ENCODE peak calls at places on chromosome X, in four cellular contexts. H is endothelial cell, Z is neural progenitor cell, D is uterus. I is an unnamed sample.

GRCh38 chrX:24231169-24231568 is 81.6 kb downstream of the ZFX start:
- DNase-seq in Z (no peak), H (no peak), D (no peak), I (no peak)

GRCh38 chrX:76064825-76065224 is 108.0 kb upstream of the PBDC1 start:
- DNase-seq in H (no peak), D (no peak), Z (no peak), I (no peak)

GRCh38 chrX:2692221-2693122 is 1.4 kb downstream of the CD99 start:
- DNase-seq in Z (peak; percentile 39), D (no peak), H (peak; percentile 24), I (peak; percentile 39)

GRCh38 chrX:5617666-5618065 is 611.0 kb downstream of the NLGN4X start:
- DNase-seq in Z (no peak), H (no peak), D (no peak), I (no peak)

GRCh38 chrX:21838937-21839333 is 482 bp upstream of the MBTPS2 start:
- DNase-seq in H (no peak), Z (no peak), D (no peak), I (no peak)

GRCh38 chrX:25066131-25066530 is 50.4 kb upstream of the ARX start:
- DNase-seq in D (no peak), H (no peak), Z (no peak), I (no peak)

GRCh38 chrX:45849261-45849660 is 648.6 kb upstream of the DIPK2B start:
- DNase-seq in H (no peak), Z (peak; percentile 32), D (no peak), I (no peak)

GRCh38 chrX:151416521-151417048 is 19.6 kb downstream of the VMA21 start:
- DNase-seq in Z (no peak), H (no peak), D (no peak), I (no peak)

GRCh38 chrX:30301203-30301602 is 8.0 kb downstream of the NR0B1 start:
- DNase-seq in D (no peak), Z (no peak), H (no peak), I (no peak)

GRCh38 chrX:74377282-74377681 is 44.0 kb upstream of the SLC16A2 start:
- DNase-seq in Z (no peak), H (no peak), D (no peak), I (no peak)

GRCh38 chrX:106684207-106684606 is 42.3 kb upstream of the RNF128 start:
- DNase-seq in D (no peak), Z (no peak), H (no peak), I (no peak)

GRCh38 chrX:9257718-9258117 is 207.1 kb upstream of the TBL1X start:
- DNase-seq in Z (no peak), D (no peak), H (no peak), I (no peak)

GRCh38 chrX:17005712-17006372 is 59.4 kb downstream of the REPS2 start:
- DNase-seq in Z (no peak), D (no peak), H (no peak), I (no peak)

GRCh38 chrX:39894626-39895025 is 203.1 kb downstream of the BCOR start:
- DNase-seq in Z (no peak), H (peak; percentile 7), D (no peak), I (no peak)

GRCh38 chrX:131728295-131729145 is 184.6 kb downstream of the OR13H1 start:
- DNase-seq in H (no peak), Z (no peak), D (peak; percentile 81), I (no peak)

GRCh38 chrX:1521459-1521956 is 15.5 kb downstream of the P2RY8 start:
- DNase-seq in H (no peak), Z (no peak), D (no peak), I (no peak)

GRCh38 chrX:119512145-119512800 is 44.0 kb downstream of the SLC25A5 start:
- DNase-seq in Z (peak; percentile 82), H (peak; percentile 50), D (peak; percentile 17), I (peak; percentile 39)

GRCh38 chrX:15873566-15873965 is 19.0 kb upstream of the AP1S2 start:
- DNase-seq in H (no peak), D (no peak), Z (no peak), I (no peak)

GRCh38 chrX:15815779-15816452 is 25.6 kb downstream of the ZRSR2 start:
- DNase-seq in D (no peak), H (peak; percentile 8), Z (peak; percentile 66), I (no peak)

GRCh38 chrX:154486052-154486395 is 391 bp downstream of the UBL4A start:
- DNase-seq in H (no peak), D (peak; percentile 49), Z (no peak), I (peak; percentile 8)

GRCh38 chrX:118522230-118522926 is 26.8 kb downstream of the DOCK11 start:
- DNase-seq in D (no peak), Z (no peak), H (no peak), I (no peak)

GRCh38 chrX:2697741-2698294 is 6.7 kb downstream of the CD99 start:
- DNase-seq in D (no peak), Z (no peak), H (no peak), I (no peak)

GRCh38 chrX:16743604-16744325 is 24.4 kb downstream of the SYAP1 start:
- DNase-seq in Z (no peak), H (no peak), D (no peak), I (no peak)

GRCh38 chrX:21806691-21807090 is 32.7 kb upstream of the MBTPS2 start:
- DNase-seq in H (no peak), D (no peak), Z (no peak), I (no peak)

GRCh38 chrX:53078943-53079342 is 3.2 kb upstream of the TSPYL2 start:
- DNase-seq in H (no peak), Z (no peak), D (no peak), I (no peak)

GRCh38 chrX:141341341-141341740 is 99.0 kb upstream of the SPANXC start:
- DNase-seq in Z (no peak), D (no peak), H (no peak), I (no peak)

GRCh38 chrX:129493643-129494042 is 29.6 kb downstream of the SMARCA1 start:
- DNase-seq in H (no peak), Z (no peak), D (no peak), I (no peak)

GRCh38 chrX:83860846-83861245 is at the start of gene CYLC1:
- DNase-seq in D (no peak), H (no peak), Z (no peak), I (no peak)

GRCh38 chrX:155819966-155820491 is 61.1 kb upstream of the VAMP7 start:
- DNase-seq in H (peak; percentile 60), Z (peak; percentile 68), D (peak; percentile 35), I (peak; percentile 51)

GRCh38 chrX:44748014-44748413 is 95.8 kb upstream of the DUSP21 start:
- DNase-seq in D (no peak), H (no peak), Z (no peak), I (no peak)

GRCh38 chrX:39640866-39641265 is 456.9 kb downstream of the BCOR start:
- DNase-seq in H (no peak), Z (no peak), D (no peak), I (no peak)

GRCh38 chrX:96112689-96113088 is 572.0 kb upstream of the DIAPH2 start:
- DNase-seq in D (no peak), Z (no peak), H (no peak), I (no peak)

GRCh38 chrX:63581390-63581789 is 203.6 kb downstream of the ARHGEF9 start:
- DNase-seq in D (no peak), H (no peak), Z (peak; percentile 3), I (no peak)

GRCh38 chrX:4579999-4580398 is 866.5 kb upstream of the PRKX start:
- DNase-seq in D (no peak), H (no peak), Z (no peak), I (no peak)

GRCh38 chrX:130770615-130771014 is 132.4 kb downstream of the ENOX2 start:
- DNase-seq in Z (no peak), H (no peak), D (no peak), I (no peak)

GRCh38 chrX:487836-488235 is 101.1 kb upstream of the PPP2R3B start:
- DNase-seq in D (no peak), Z (no peak), H (no peak), I (no peak)

GRCh38 chrX:43644124-43644701 is 11.9 kb upstream of the MAOA start:
- DNase-seq in H (no peak), D (no peak), Z (peak; percentile 27), I (no peak)

GRCh38 chrX:133698298-133698697 is 283.0 kb upstream of the GPC4 start:
- DNase-seq in D (no peak), H (no peak), Z (no peak), I (no peak)
- TF ChIP-seq CTCF in D (no peak), H (no peak), Z (no peak), I (no peak)

GRCh38 chrX:110116066-110116465 is 113.2 kb downstream of the TMEM164 start:
- DNase-seq in H (no peak), D (no peak), Z (no peak), I (no peak)
- TF ChIP-seq CTCF in H (no peak), D (no peak), Z (no peak), I (no peak)

DNA sequence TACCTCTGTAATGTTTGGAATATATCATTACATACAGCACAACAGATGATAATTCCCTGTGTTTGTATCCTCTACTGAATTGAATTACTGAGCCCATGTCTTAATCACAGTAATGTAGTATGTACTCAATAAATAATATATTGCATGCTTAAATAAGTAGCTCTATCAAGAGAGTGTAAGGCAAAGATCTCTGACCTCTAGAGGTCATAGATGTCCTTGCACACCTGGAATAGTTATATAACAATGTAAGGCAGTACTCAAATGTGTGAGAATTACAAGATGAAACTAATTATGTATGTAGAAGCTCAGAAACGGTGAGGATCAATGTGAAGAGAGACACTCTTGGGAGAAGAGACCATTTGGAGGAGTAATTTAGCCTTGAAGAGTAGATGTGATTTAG is 14.3 kb upstream of the GCNA start:
- DNase-seq in D (no peak), Z (no peak), H (no peak), I (no peak)
- TF ChIP-seq CTCF in D (no peak), Z (no peak), H (no peak), I (no peak)

GRCh38 chrX:51641421-51642021 is 22.8 kb upstream of the CENPVL3 start:
- DNase-seq in Z (peak; percentile 67), D (no peak), H (peak; percentile 26), I (no peak)
- TF ChIP-seq CTCF in Z (peak; percentile 68), D (peak; percentile 7), H (peak; percentile 56), I (no peak)

DNA sequence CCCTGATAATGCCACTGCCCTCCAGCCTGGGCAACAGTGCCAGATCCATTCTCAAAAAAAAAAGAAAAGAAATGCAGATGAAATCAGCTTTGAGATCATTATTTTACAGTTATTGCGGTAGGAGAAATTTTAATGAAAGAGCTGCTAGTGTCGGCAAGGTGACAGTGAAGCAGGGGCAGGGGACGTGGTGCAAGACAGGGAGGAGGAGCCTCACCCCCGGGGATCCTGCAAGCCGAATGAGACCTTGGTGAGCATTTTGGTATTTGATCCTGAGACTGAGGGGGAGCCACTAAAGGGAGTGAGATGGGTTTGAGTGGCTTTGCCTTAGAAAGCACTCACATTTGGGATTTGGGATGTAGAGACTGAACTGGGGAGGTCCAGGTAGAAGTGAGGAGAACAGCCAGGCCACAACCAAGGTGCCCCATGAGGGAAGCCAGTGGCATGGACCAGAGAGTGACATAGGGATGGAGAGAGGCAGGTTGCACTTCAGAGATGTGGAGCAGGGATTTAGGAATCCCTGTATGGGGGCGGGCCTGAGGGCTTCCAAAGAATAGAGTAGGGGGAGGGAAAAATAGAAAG is 23.6 kb downstream of the RBM10 start:
- DNase-seq in H (no peak), D (no peak), Z (no peak), I (no peak)
- TF ChIP-seq CTCF in H (no peak), D (no peak), Z (no peak), I (no peak)

GRCh38 chrX:41734530-41734929 is 10.5 kb downstream of the GPR82 start:
- DNase-seq in Z (peak; percentile 33), H (no peak), D (no peak), I (no peak)
- TF ChIP-seq CTCF in Z (peak; percentile 56), H (no peak), D (peak; percentile 16), I (no peak)